ENCODE peak calls at places on chromosome 5, in eight cellular contexts. O is Calu3; T is left ventricle myocardium inferior; Z is upper lobe of left lung; D is stimulated activated naive CD8-positive, alpha-beta T cell treated with anti-CD3 and anti-CD28 coated beads, Interleukin-15, Interleukin-2, amounts not matched to agents 100 U/mL and 50 U/mL, for 24 hours; V is ACHN; F is NCI-H345; W is GDM1. L is an unnamed sample.

GRCh38 chr5:131148835-131149234 is 16.2 kb downstream of the HINT1 start:
- DNase-seq in O (no peak), T (no peak), Z (no peak), D (no peak), V (no peak), F (no peak), W (no peak), L (no peak)

GRCh38 chr5:33808699-33809098 is 83.1 kb downstream of the ADAMTS12 start:
- DNase-seq in O (no peak), T (no peak), Z (no peak), D (no peak), V (no peak), F (no peak), W (no peak), L (no peak)

GRCh38 chr5:16934123-16934522 is 2.0 kb downstream of the MYO10 start:
- DNase-seq in O (peak; percentile 85), T (peak; percentile 42), Z (no peak), D (peak; percentile 64), V (peak; percentile 72), F (peak; percentile 58), W (peak; percentile 50), L (peak; percentile 59)

GRCh38 chr5:127878174-127878750 is 175.1 kb downstream of the CCDC192 start:
- DNase-seq in O (peak; percentile 88), T (peak; percentile 19), Z (no peak), D (peak; percentile 13), V (peak; percentile 59), F (peak; percentile 21), W (peak; percentile 7), L (peak; percentile 7)

GRCh38 chr5:125595095-125595494 is 828.1 kb upstream of the GRAMD2B start:
- DNase-seq in O (no peak), T (peak; percentile 76), Z (no peak), D (no peak), V (no peak), F (no peak), W (no peak), L (no peak)

GRCh38 chr5:124806026-124806856 is 59.8 kb upstream of the ZNF608 start:
- DNase-seq in O (peak; percentile 84), T (peak; percentile 78), Z (no peak), D (no peak), V (peak; percentile 77), F (peak; percentile 97), W (no peak), L (no peak)

GRCh38 chr5:65774346-65774745 is 52.3 kb downstream of the NLN start:
- DNase-seq in O (peak; percentile 6), T (no peak), Z (no peak), D (no peak), V (peak; percentile 6), F (no peak), W (no peak), L (no peak)

GRCh38 chr5:61342066-61342465 is 10.0 kb downstream of the ZSWIM6 start:
- DNase-seq in O (no peak), T (no peak), Z (no peak), D (peak; percentile 26), V (peak; percentile 48), F (no peak), W (no peak), L (no peak)

GRCh38 chr5:24850911-24851310 is 206.1 kb upstream of the CDH10 start:
- DNase-seq in O (no peak), T (no peak), Z (no peak), D (no peak), V (no peak), F (peak; percentile 7), W (no peak), L (no peak)

GRCh38 chr5:164708831-164709230 is 1203.4 kb downstream of the MAT2B start:
- DNase-seq in O (no peak), T (no peak), Z (no peak), D (no peak), V (no peak), F (no peak), W (no peak), L (no peak)

GRCh38 chr5:89457411-89458329 is 574.7 kb upstream of the MEF2C start:
- DNase-seq in O (peak; percentile 77), T (peak; percentile 51), Z (no peak), D (no peak), V (peak; percentile 38), F (peak; percentile 17), W (peak; percentile 63), L (no peak)

GRCh38 chr5:172764861-172765765 is 5.9 kb downstream of the DUSP1 start:
- DNase-seq in O (peak; percentile 98), T (peak; percentile 91), Z (peak; percentile 98), D (peak; percentile 89), V (peak; percentile 99), F (peak; percentile 99), W (peak; percentile 80), L (peak; percentile 62)

GRCh38 chr5:58365791-58366190 is 94.1 kb downstream of the PLK2 start:
- DNase-seq in O (no peak), T (no peak), Z (no peak), D (no peak), V (no peak), F (no peak), W (no peak), L (no peak)

GRCh38 chr5:160272041-160272663 is 40.2 kb downstream of the CCNJL start:
- DNase-seq in O (no peak), T (no peak), Z (no peak), D (no peak), V (no peak), F (no peak), W (no peak), L (no peak)

GRCh38 chr5:23412011-23412410 is 95.4 kb upstream of the PRDM9 start:
- DNase-seq in O (no peak), T (no peak), Z (no peak), D (no peak), V (no peak), F (no peak), W (no peak), L (no peak)

GRCh38 chr5:122849746-122850145 is 4.3 kb downstream of the SNX24 start:
- DNase-seq in O (peak; percentile 66), T (no peak), Z (no peak), D (no peak), V (peak; percentile 7), F (no peak), W (no peak), L (no peak)

GRCh38 chr5:74767579-74767913 is 497 bp downstream of the NSA2 start:
- DNase-seq in O (no peak), T (no peak), Z (no peak), D (peak; percentile 17), V (peak; percentile 19), F (peak; percentile 7), W (no peak), L (peak; percentile 7)

GRCh38 chr5:93236807-93237421 is 344.1 kb downstream of the NR2F1-AS1 start:
- DNase-seq in O (no peak), T (no peak), Z (no peak), D (no peak), V (no peak), F (no peak), W (no peak), L (no peak)

GRCh38 chr5:127426661-127427060 is 90.8 kb upstream of the PRRC1 start:
- DNase-seq in O (no peak), T (peak; percentile 30), Z (no peak), D (no peak), V (no peak), F (no peak), W (no peak), L (no peak)

GRCh38 chr5:52605317-52605991 is 182.3 kb upstream of the ITGA1 start:
- DNase-seq in O (no peak), T (no peak), Z (no peak), D (no peak), V (no peak), F (no peak), W (no peak), L (no peak)

GRCh38 chr5:124553911-124554310 is 192.5 kb downstream of the ZNF608 start:
- DNase-seq in O (no peak), T (no peak), Z (no peak), D (no peak), V (no peak), F (no peak), W (no peak), L (no peak)

GRCh38 chr5:151451626-151452520 is 4.5 kb downstream of the SLC36A1 start:
- DNase-seq in O (no peak), T (no peak), Z (no peak), D (no peak), V (peak; percentile 29), F (no peak), W (no peak), L (no peak)

GRCh38 chr5:9324348-9325056 is 221.4 kb downstream of the SEMA5A start:
- DNase-seq in O (no peak), T (no peak), Z (no peak), D (no peak), V (no peak), F (no peak), W (no peak), L (no peak)

GRCh38 chr5:168793844-168794837 is 215.0 kb upstream of the PANK3 start:
- DNase-seq in O (no peak), T (no peak), Z (no peak), D (peak; percentile 39), V (no peak), F (no peak), W (no peak), L (no peak)

GRCh38 chr5:158074992-158075769 is 216.2 kb upstream of the CLINT1 start:
- DNase-seq in O (peak; percentile 74), T (peak; percentile 44), Z (no peak), D (peak; percentile 50), V (peak; percentile 44), F (peak; percentile 55), W (peak; percentile 1), L (no peak)

GRCh38 chr5:94613583-94613982 is 4.8 kb downstream of the KIAA0825 start:
- DNase-seq in O (peak; percentile 23), T (no peak), Z (no peak), D (no peak), V (peak; percentile 61), F (no peak), W (no peak), L (no peak)

GRCh38 chr5:172897691-172898512 is 61.3 kb upstream of the RPL26L1 start:
- DNase-seq in O (no peak), T (no peak), Z (no peak), D (no peak), V (peak; percentile 88), F (no peak), W (no peak), L (no peak)

GRCh38 chr5:149682532-149683076 is 47.5 kb upstream of the PPARGC1B start:
- DNase-seq in O (no peak), T (no peak), Z (no peak), D (no peak), V (no peak), F (no peak), W (no peak), L (no peak)

GRCh38 chr5:124660229-124661093 is 86.0 kb downstream of the ZNF608 start:
- DNase-seq in O (peak; percentile 72), T (no peak), Z (no peak), D (no peak), V (peak; percentile 92), F (no peak), W (no peak), L (no peak)